ENCODE peak calls at places on chromosomes 7 and 10, in eight cellular contexts. G, I, S, M, U, N, B and A are unnamed samples.

GRCh38 chr10:121553861-121554264 is 44.4 kb downstream of the FGFR2 start:
- DNase-seq in N (no peak), S (peak), M (no peak), U (no peak), I (no peak), G (no peak), B (peak), A (peak)

GRCh38 chr10:18140149-18140956 is at the start of gene CACNB2:
- DNase-seq in B (no peak), G (peak), U (peak), I (peak), S (peak), N (no peak), M (peak), A (peak)

GRCh38 chr7:81482600-81483186 is 287.2 kb downstream of the HGF start:
- DNase-seq in I (peak), S (no peak), U (no peak), N (no peak), G (peak), B (no peak), M (peak), A (peak)

GRCh38 chr7:18753972-18754610 is 258.5 kb downstream of the HDAC9 start:
- DNase-seq in G (peak), I (peak), M (no peak), S (no peak), N (no peak), U (no peak), B (no peak), A (no peak)

GRCh38 chr10:79047875-79048638 is 20.7 kb upstream of the ZMIZ1 start:
- DNase-seq in G (no peak), M (no peak), N (no peak), B (no peak), S (no peak), I (no peak), U (peak), A (no peak)

GRCh38 chr10:3907514-3907913 is 122.5 kb upstream of the KLF6 start:
- DNase-seq in S (no peak), B (no peak), N (no peak), U (peak), I (peak), M (no peak), G (peak), A (no peak)

GRCh38 chr10:129364949-129365348 is 102.1 kb upstream of the MGMT start:
- DNase-seq in I (no peak), S (no peak), U (no peak), B (no peak), N (no peak), M (no peak), G (no peak), A (no peak)

GRCh38 chr10:63758080-63758479 is 236.9 kb downstream of the REEP3 start:
- DNase-seq in N (no peak), M (no peak), U (no peak), I (peak), G (peak), S (no peak), B (peak), A (no peak)

GRCh38 chr7:757741-758163 is 30.7 kb upstream of the PRKAR1B start:
- DNase-seq in B (no peak), U (no peak), G (no peak), N (no peak), S (no peak), M (no peak), I (no peak), A (no peak)

GRCh38 chr7:84195295-84196006 is 862 bp upstream of the SEMA3A start:
- DNase-seq in I (no peak), N (no peak), G (no peak), S (no peak), U (no peak), B (no peak), M (no peak), A (no peak)

GRCh38 chr10:76469675-76470074 is 1038.3 kb downstream of the LRMDA start:
- DNase-seq in I (no peak), M (no peak), U (no peak), G (no peak), B (no peak), N (no peak), S (no peak), A (no peak)
- TF ChIP-seq CTCF in I (no peak), M (no peak), U (no peak), G (no peak), B (no peak), N (no peak), S (no peak), A (no peak)

GRCh38 chr10:17062493-17063487 is 66.8 kb downstream of the CUBN start:
- DNase-seq in S (no peak), I (peak), N (peak), M (no peak), G (peak), U (peak), B (no peak), A (peak)
- H3K4me3 ChIP-seq in S (no peak), I (no peak), N (no peak), M (no peak), G (peak), U (no peak), B (no peak), A (no peak)

GRCh38 chr10:119896937-119897336 is 4.4 kb downstream of the SEC23IP start:
- DNase-seq in G (no peak), U (peak), M (no peak), I (no peak), S (no peak), B (peak), N (no peak), A (peak)
- TF ChIP-seq CTCF in G (no peak), U (no peak), M (no peak), I (no peak), S (no peak), B (no peak), N (no peak), A (no peak)

GRCh38 chr7:92766461-92767003 is 69.8 kb downstream of the CDK6 start:
- DNase-seq in B (no peak), G (peak), N (no peak), I (peak), S (no peak), M (no peak), U (no peak), A (peak)

GRCh38 chr7:92767427-92767826 is 68.9 kb downstream of the CDK6 start:
- DNase-seq in G (peak), S (no peak), N (no peak), B (no peak), I (peak), M (no peak), U (no peak), A (no peak)

GRCh38 chr7:92769361-92769633 is 67.1 kb downstream of the CDK6 start:
- DNase-seq in B (no peak), N (no peak), S (no peak), U (no peak), G (no peak), I (no peak), M (no peak), A (no peak)

GRCh38 chr7:92769844-92770243 is 66.5 kb downstream of the CDK6 start:
- DNase-seq in M (no peak), U (no peak), S (no peak), B (no peak), I (no peak), G (no peak), N (no peak), A (no peak)

DNA sequence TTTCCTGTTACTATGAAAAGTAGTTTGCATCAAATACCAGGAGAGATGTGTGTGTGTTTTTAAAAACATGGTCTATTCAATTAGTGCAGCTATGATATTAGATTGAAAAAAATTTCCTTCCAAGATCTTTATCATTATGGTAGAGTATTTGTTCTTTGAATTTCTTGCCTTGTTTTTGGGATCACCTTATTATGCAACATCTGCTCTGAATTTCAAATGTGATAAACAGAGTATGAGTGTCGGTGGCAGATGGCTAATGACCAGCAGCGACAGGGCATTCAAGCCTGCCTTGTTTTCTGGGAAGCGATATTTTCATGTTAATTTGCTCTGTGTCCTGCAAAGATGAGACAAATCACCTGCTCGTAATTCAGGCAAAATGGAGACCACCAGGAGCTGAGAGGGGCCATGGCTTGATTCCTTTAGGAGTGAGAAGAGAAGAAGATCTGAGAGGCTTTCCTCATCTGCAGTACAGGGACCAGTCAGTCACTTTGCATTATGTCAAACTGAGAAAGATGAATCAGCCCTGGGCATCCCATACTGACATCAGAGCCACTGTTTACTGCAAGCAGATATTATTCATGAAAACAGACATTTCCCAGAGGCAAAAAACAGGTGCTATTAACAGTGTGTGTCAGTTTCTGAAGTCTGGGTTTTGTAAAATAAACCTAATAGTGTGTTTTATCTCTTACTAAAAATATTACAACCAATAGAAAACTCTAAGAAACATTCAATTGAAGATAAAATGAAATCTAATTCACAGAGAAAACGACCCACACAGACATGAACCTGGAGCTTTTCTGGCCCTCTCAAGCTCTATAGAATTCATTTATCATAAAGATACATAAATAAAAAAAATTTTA is 67.6 kb downstream of the CDK6 start:
- DNase-seq in N (no peak), S (no peak), I (peak), B (no peak), U (no peak), M (peak), G (no peak), A (peak)
- H3K4me3 ChIP-seq in N (no peak), S (no peak), I (no peak), B (no peak), U (no peak), M (peak), G (no peak), A (no peak)

GRCh38 chr7:101557421-101557820 is 71.7 kb downstream of the MYL10 start:
- DNase-seq in I (no peak), S (no peak), N (no peak), U (peak), M (no peak), G (no peak), B (no peak), A (no peak)

GRCh38 chr7:101560856-101561255 is 68.2 kb downstream of the MYL10 start:
- DNase-seq in U (no peak), G (no peak), I (no peak), M (no peak), B (peak), S (no peak), N (no peak), A (no peak)

GRCh38 chr7:101559586-101559985 is 69.5 kb downstream of the MYL10 start:
- DNase-seq in G (no peak), N (no peak), U (no peak), S (no peak), M (no peak), I (no peak), B (no peak), A (no peak)

GRCh38 chr7:101557978-101558741 is 70.9 kb downstream of the MYL10 start:
- DNase-seq in G (no peak), M (no peak), N (no peak), S (no peak), B (no peak), U (peak), I (no peak), A (no peak)

GRCh38 chr7:101558742-101559325 is 70.3 kb downstream of the MYL10 start:
- DNase-seq in S (no peak), B (no peak), I (no peak), U (no peak), G (no peak), M (peak), N (no peak), A (no peak)
- TF ChIP-seq CTCF in S (peak), B (no peak), I (no peak), U (no peak), G (no peak), M (no peak), N (no peak), A (peak)

GRCh38 chr10:70671619-70672164 is 614 bp upstream of the ADAMTS14 start:
- DNase-seq in I (no peak), M (no peak), N (no peak), U (no peak), B (no peak), G (no peak), S (no peak), A (no peak)
- H3K4me3 ChIP-seq in I (peak), M (peak), N (peak), U (peak), B (peak), G (peak), S (peak), A (no peak)

GRCh38 chr10:32788359-32788758 is 169.7 kb downstream of the ITGB1 start:
- DNase-seq in I (no peak), B (no peak), S (no peak), M (no peak), N (no peak), G (no peak), U (no peak), A (no peak)
- TF ChIP-seq CTCF in I (no peak), B (no peak), S (no peak), M (no peak), N (no peak), G (no peak), U (no peak), A (no peak)